ENCODE peak calls at places on chromosomes 16 and 17, in nine cellular contexts. S is keratinocyte, C is pons, E is heart left ventricle, D is NCI-H510A treated with DMSO at 0.1 percent for 48 hours, Q is DMS 273 treated with DMSO at 0.1 percent for 48 hours, B is NCI-H460, U is neural crest cell, J is GM20000. H is an unnamed sample.

GRCh38 chr17:67049025-67049739 is 4.8 kb downstream of the CACNG1 start:
- DNase-seq in B (no peak), E (no peak), Q (no peak), U (no peak), D (no peak), J (no peak), S (no peak), C (no peak), H (no peak)

GRCh38 chr17:13728751-13729150 is 127.0 kb upstream of the HS3ST3A1 start:
- DNase-seq in D (no peak), J (no peak), Q (no peak), B (no peak), S (no peak), C (no peak), E (no peak), U (no peak), H (no peak)

GRCh38 chr16:46894011-46894672 is 10.0 kb downstream of the GPT2 start:
- DNase-seq in C (peak; percentile 85), J (no peak), Q (no peak), S (no peak), B (no peak), D (no peak), E (peak; percentile 51), U (no peak), H (no peak)

GRCh38 chr17:17361543-17362511 is 58.7 kb downstream of the NT5M start:
- DNase-seq in C (no peak), U (no peak), J (no peak), Q (no peak), B (no peak), E (no peak), S (no peak), D (no peak), H (peak; percentile 15)

GRCh38 chr17:57869599-57870282 is 19.9 kb upstream of the MRPS23 start:
- DNase-seq in B (no peak), U (no peak), Q (peak; percentile 58), D (no peak), S (no peak), E (no peak), C (no peak), J (no peak), H (no peak)

GRCh38 chr17:51322390-51323029 is 62.2 kb downstream of the UTP18 start:
- DNase-seq in U (no peak), E (no peak), J (peak; percentile 34), S (no peak), Q (peak; percentile 28), C (peak; percentile 93), B (peak; percentile 12), D (peak; percentile 14), H (peak; percentile 54)

GRCh38 chr17:14011740-14012405 is 57.4 kb upstream of the COX10 start:
- DNase-seq in Q (no peak), C (no peak), D (no peak), E (no peak), U (no peak), B (no peak), S (no peak), J (no peak), H (no peak)

GRCh38 chr16:49281843-49282642 is 405 bp upstream of the CBLN1 start:
- DNase-seq in Q (peak; percentile 85), U (peak; percentile 95), S (no peak), E (peak; percentile 87), J (peak; percentile 96), D (peak; percentile 92), C (peak; percentile 88), B (peak; percentile 86), H (peak; percentile 71)

GRCh38 chr16:81324808-81325207 is 10.0 kb downstream of the GAN start:
- DNase-seq in E (no peak), C (no peak), U (no peak), D (no peak), Q (no peak), B (no peak), S (no peak), J (no peak), H (no peak)

GRCh38 chr17:9002236-9002609 is 19.1 kb upstream of the NTN1 start:
- DNase-seq in D (no peak), E (no peak), J (no peak), S (no peak), Q (no peak), B (no peak), U (no peak), C (no peak), H (no peak)

GRCh38 chr17:35187481-35187880 is 6.7 kb downstream of the SLC35G3 start:
- DNase-seq in C (no peak), S (no peak), D (no peak), Q (no peak), U (no peak), J (no peak), E (no peak), B (no peak), H (no peak)

GRCh38 chr16:4800290-4801041 is 2.0 kb downstream of the ROGDI start:
- DNase-seq in E (peak; percentile 64), D (peak; percentile 59), Q (peak; percentile 65), S (no peak), U (no peak), J (peak; percentile 75), C (peak; percentile 96), B (no peak), H (no peak)

GRCh38 chr16:88062341-88062861 is 111.2 kb downstream of the BANP start:
- DNase-seq in D (no peak), E (no peak), B (no peak), C (no peak), U (no peak), J (no peak), S (no peak), Q (no peak), H (no peak)

GRCh38 chr16:80407265-80407987 is 133.4 kb upstream of the DYNLRB2 start:
- DNase-seq in C (no peak), E (no peak), D (peak; percentile 1), B (no peak), Q (no peak), J (no peak), U (no peak), S (no peak), H (no peak)

H was measured in NCI-H446 treated with DMSO at 0.1 percent for 48 hours.